ENCODE peak calls at places on chromosomes 16 and 17, in seven cellular contexts. V is mammary epithelial cell; C is IMR-90; N is non-pigmented ciliary epithelial cell; Y is stimulated activated CD8-positive, alpha-beta memory T cell treated with anti-CD3 and anti-CD28 coated beads, Interleukin-15, amount 100 ng/mL, for 24 hours; M is endodermal cell; U is effector CD4-positive, alpha-beta T cell. L is an unnamed sample.
A peak's percentile ranks its signal among the peaks of the same experiment; 100 is the strongest.

GRCh38 chr17:44793885-44794698 is 35.3 kb downstream of the ADAM11 start:
- DNase-seq in N (no peak), Y (no peak), M (peak; percentile 56), U (no peak), C (no peak), V (no peak), L (peak; percentile 69)

GRCh38 chr17:73088561-73088960 is 3.9 kb downstream of the SLC39A11 start:
- DNase-seq in Y (no peak), C (no peak), N (no peak), V (no peak), U (no peak), M (no peak), L (no peak)

GRCh38 chr16:23206986-23207385 is 24.4 kb downstream of the SCNN1G start:
- DNase-seq in V (no peak), Y (no peak), M (no peak), N (no peak), U (no peak), C (no peak), L (no peak)

GRCh38 chr17:75970011-75970523 is 8.9 kb downstream of the ACOX1 start:
- DNase-seq in V (no peak), N (no peak), Y (no peak), M (no peak), U (no peak), C (peak; percentile 15), L (no peak)

GRCh38 chr16:57645691-57646387 is 17.4 kb downstream of the ADGRG1 start:
- DNase-seq in Y (no peak), C (peak; percentile 52), N (no peak), V (peak; percentile 46), U (no peak), M (no peak), L (no peak)

GRCh38 chr17:42525221-42525620 is 10.8 kb upstream of the NAGLU start:
- DNase-seq in M (no peak), U (no peak), V (peak; percentile 94), C (peak; percentile 89), N (no peak), Y (no peak), L (no peak)

GRCh38 chr17:71632328-71632727 is 488.5 kb upstream of the SOX9 start:
- DNase-seq in M (no peak), V (peak; percentile 35), N (no peak), U (no peak), Y (no peak), C (peak; percentile 41), L (no peak)

GRCh38 chr17:17191346-17191792 is 14.8 kb downstream of the PLD6 start:
- DNase-seq in C (peak; percentile 88), V (no peak), N (peak; percentile 68), M (no peak), Y (no peak), U (no peak), L (peak; percentile 85)

GRCh38 chr17:18184143-18185007 is 747 bp downstream of the ALKBH5 start:
- DNase-seq in U (peak; percentile 81), N (no peak), M (peak; percentile 87), Y (peak; percentile 33), C (peak; percentile 55), V (peak; percentile 37), L (peak; percentile 83)

GRCh38 chr17:10683853-10684252 is 13.5 kb downstream of the SCO1 start:
- DNase-seq in U (no peak), C (peak; percentile 39), M (no peak), Y (no peak), N (no peak), V (peak; percentile 11), L (no peak)

GRCh38 chr16:82646504-82646903 is 19.7 kb downstream of the CDH13 start:
- DNase-seq in N (no peak), C (no peak), Y (no peak), M (no peak), V (no peak), U (no peak), L (no peak)

GRCh38 chr16:24688359-24688758 is 41.1 kb upstream of the TNRC6A start:
- DNase-seq in N (no peak), Y (no peak), M (no peak), U (no peak), V (no peak), C (no peak), L (no peak)

GRCh38 chr17:78268960-78269892 is 37.8 kb downstream of the TMEM235 start:
- DNase-seq in M (peak; percentile 90), N (no peak), Y (no peak), V (no peak), C (peak; percentile 11), U (no peak), L (peak; percentile 92)

GRCh38 chr16:82241469-82242052 is 71.5 kb upstream of the MPHOSPH6 start:
- DNase-seq in Y (no peak), M (peak; percentile 69), U (no peak), V (no peak), C (no peak), N (no peak), L (no peak)

GRCh38 chr16:17866991-17867390 is 396.2 kb upstream of the XYLT1 start:
- DNase-seq in M (no peak), V (no peak), U (no peak), Y (no peak), C (no peak), N (no peak), L (no peak)

GRCh38 chr17:78342438-78343098 is 17.3 kb downstream of the SOCS3 start:
- DNase-seq in U (no peak), M (peak; percentile 83), N (no peak), C (peak; percentile 88), Y (no peak), V (peak; percentile 88), L (peak; percentile 78)

GRCh38 chr16:25005445-25006306 is 9.5 kb downstream of the ARHGAP17 start:
- DNase-seq in Y (no peak), V (no peak), N (no peak), U (no peak), C (no peak), M (no peak), L (no peak)

GRCh38 chr16:57555831-57556230 is 13.4 kb downstream of the ADGRG5 start:
- DNase-seq in C (no peak), U (no peak), M (peak; percentile 8), N (no peak), V (no peak), Y (no peak), L (no peak)

GRCh38 chr16:3051009-3051408 is 4.6 kb downstream of the MMP25 start:
- DNase-seq in M (no peak), C (no peak), V (no peak), Y (no peak), N (no peak), U (no peak), L (no peak)

GRCh38 chr17:28841901-28842281 is 699 bp downstream of the FAM222B start:
- DNase-seq in U (no peak), N (no peak), C (no peak), V (no peak), Y (no peak), M (no peak), L (no peak)

GRCh38 chr17:1957037-1957436 is 68.1 kb downstream of the RTN4RL1 start:
- DNase-seq in M (no peak), U (no peak), Y (no peak), V (no peak), N (peak; percentile 34), C (peak; percentile 39), L (no peak)

GRCh38 chr17:78258323-78259229 is 27.1 kb downstream of the TMEM235 start:
- DNase-seq in V (no peak), N (no peak), M (peak; percentile 77), Y (no peak), C (peak; percentile 12), U (peak; percentile 49), L (peak; percentile 78)

GRCh38 chr16:47311738-47312505 is 148.9 kb downstream of the ITFG1 start:
- DNase-seq in U (no peak), M (peak; percentile 75), N (no peak), C (peak; percentile 57), V (peak; percentile 66), Y (no peak), L (peak; percentile 4)

GRCh38 chr17:41563607-41564006 is 8.3 kb downstream of the KRT9 start:
- DNase-seq in N (no peak), V (no peak), U (no peak), M (peak; percentile 47), Y (no peak), C (no peak), L (no peak)

L was measured in SJCRH30.